ENCODE peak calls at places on chromosome 1, in seven cellular contexts. One of them, this sample, is unnamed.
A peak's percentile ranks its signal among the peaks of the same experiment; 100 is the strongest.

GRCh38 chr1:63892632-63893395 is 119.0 kb downstream of the ROR1 start:
- DNase-seq in heart right ventricle: no peak
- DNase-seq in transverse colon: peak; percentile 26
- DNase-seq in GM12878: peak; percentile 80
- DNase-seq in cardiac muscle cell: peak; percentile 52
- DNase-seq in CD4-positive, CD25-positive, alpha-beta regulatory T cell: no peak
- DNase-seq in CD8-positive, alpha-beta T cell: no peak
- DNase-seq in this sample: no peak

GRCh38 chr1:206691604-206692003 is 6.9 kb downstream of the MAPKAPK2 start:
- DNase-seq in transverse colon: no peak
- DNase-seq in cardiac muscle cell: no peak
- DNase-seq in heart right ventricle: peak; percentile 46
- DNase-seq in CD8-positive, alpha-beta T cell: no peak
- DNase-seq in CD4-positive, CD25-positive, alpha-beta regulatory T cell: no peak
- DNase-seq in GM12878: no peak
- DNase-seq in this sample: no peak

GRCh38 chr1:15573477-15573876 is 11.4 kb downstream of the AGMAT start:
- DNase-seq in CD8-positive, alpha-beta T cell: no peak
- DNase-seq in CD4-positive, CD25-positive, alpha-beta regulatory T cell: no peak
- DNase-seq in cardiac muscle cell: peak; percentile 45
- DNase-seq in heart right ventricle: no peak
- DNase-seq in GM12878: no peak
- DNase-seq in transverse colon: no peak
- DNase-seq in this sample: no peak

GRCh38 chr1:156963621-156964020 is 43.2 kb downstream of the LRRC71 start:
- DNase-seq in transverse colon: no peak
- DNase-seq in GM12878: no peak
- DNase-seq in CD4-positive, CD25-positive, alpha-beta regulatory T cell: peak; percentile 53
- DNase-seq in CD8-positive, alpha-beta T cell: peak; percentile 77
- DNase-seq in heart right ventricle: no peak
- DNase-seq in cardiac muscle cell: no peak
- DNase-seq in this sample: peak; percentile 65

GRCh38 chr1:9324246-9325096 is 31.8 kb downstream of the SPSB1 start:
- DNase-seq in transverse colon: no peak
- DNase-seq in cardiac muscle cell: no peak
- DNase-seq in heart right ventricle: no peak
- DNase-seq in CD8-positive, alpha-beta T cell: no peak
- DNase-seq in GM12878: no peak
- DNase-seq in CD4-positive, CD25-positive, alpha-beta regulatory T cell: no peak
- DNase-seq in this sample: no peak

GRCh38 chr1:14521602-14522001 is 76.9 kb upstream of the KAZN start:
- DNase-seq in CD8-positive, alpha-beta T cell: no peak
- DNase-seq in GM12878: no peak
- DNase-seq in transverse colon: no peak
- DNase-seq in heart right ventricle: no peak
- DNase-seq in CD4-positive, CD25-positive, alpha-beta regulatory T cell: no peak
- DNase-seq in cardiac muscle cell: peak; percentile 83
- DNase-seq in this sample: no peak

GRCh38 chr1:236687273-236687672 is 974 bp downstream of the ACTN2 start:
- DNase-seq in GM12878: no peak
- DNase-seq in transverse colon: no peak
- DNase-seq in heart right ventricle: no peak
- DNase-seq in CD8-positive, alpha-beta T cell: no peak
- DNase-seq in CD4-positive, CD25-positive, alpha-beta regulatory T cell: no peak
- DNase-seq in cardiac muscle cell: no peak
- DNase-seq in this sample: no peak

GRCh38 chr1:216750031-216750627 is 26.9 kb upstream of the ESRRG start:
- DNase-seq in GM12878: no peak
- DNase-seq in cardiac muscle cell: peak; percentile 72
- DNase-seq in transverse colon: no peak
- DNase-seq in CD8-positive, alpha-beta T cell: no peak
- DNase-seq in heart right ventricle: no peak
- DNase-seq in CD4-positive, CD25-positive, alpha-beta regulatory T cell: no peak
- DNase-seq in this sample: no peak

GRCh38 chr1:217138839-217139466 is 415.7 kb upstream of the ESRRG start:
- DNase-seq in heart right ventricle: no peak
- DNase-seq in transverse colon: no peak
- DNase-seq in CD4-positive, CD25-positive, alpha-beta regulatory T cell: no peak
- DNase-seq in CD8-positive, alpha-beta T cell: no peak
- DNase-seq in GM12878: no peak
- DNase-seq in cardiac muscle cell: no peak
- DNase-seq in this sample: no peak

GRCh38 chr1:17193222-17194132 is 11.5 kb upstream of the PADI1 start:
- DNase-seq in transverse colon: no peak
- DNase-seq in CD8-positive, alpha-beta T cell: peak; percentile 32
- DNase-seq in heart right ventricle: no peak
- DNase-seq in GM12878: no peak
- DNase-seq in CD4-positive, CD25-positive, alpha-beta regulatory T cell: no peak
- DNase-seq in cardiac muscle cell: no peak
- DNase-seq in this sample: no peak

GRCh38 chr1:17192394-17193221 is 12.3 kb upstream of the PADI1 start:
- DNase-seq in heart right ventricle: no peak
- DNase-seq in transverse colon: no peak
- DNase-seq in GM12878: no peak
- DNase-seq in cardiac muscle cell: peak; percentile 41
- DNase-seq in CD8-positive, alpha-beta T cell: peak; percentile 7
- DNase-seq in CD4-positive, CD25-positive, alpha-beta regulatory T cell: no peak
- DNase-seq in this sample: no peak

GRCh38 chr1:17195731-17196130 is 9.2 kb upstream of the PADI1 start:
- DNase-seq in transverse colon: no peak
- DNase-seq in GM12878: no peak
- DNase-seq in heart right ventricle: no peak
- DNase-seq in CD8-positive, alpha-beta T cell: no peak
- DNase-seq in CD4-positive, CD25-positive, alpha-beta regulatory T cell: no peak
- DNase-seq in cardiac muscle cell: no peak
- DNase-seq in this sample: no peak

GRCh38 chr1:17194981-17195528 is 9.9 kb upstream of the PADI1 start:
- DNase-seq in GM12878: no peak
- DNase-seq in heart right ventricle: no peak
- DNase-seq in transverse colon: no peak
- DNase-seq in CD4-positive, CD25-positive, alpha-beta regulatory T cell: no peak
- DNase-seq in cardiac muscle cell: no peak
- DNase-seq in CD8-positive, alpha-beta T cell: no peak
- DNase-seq in this sample: no peak

DNA sequence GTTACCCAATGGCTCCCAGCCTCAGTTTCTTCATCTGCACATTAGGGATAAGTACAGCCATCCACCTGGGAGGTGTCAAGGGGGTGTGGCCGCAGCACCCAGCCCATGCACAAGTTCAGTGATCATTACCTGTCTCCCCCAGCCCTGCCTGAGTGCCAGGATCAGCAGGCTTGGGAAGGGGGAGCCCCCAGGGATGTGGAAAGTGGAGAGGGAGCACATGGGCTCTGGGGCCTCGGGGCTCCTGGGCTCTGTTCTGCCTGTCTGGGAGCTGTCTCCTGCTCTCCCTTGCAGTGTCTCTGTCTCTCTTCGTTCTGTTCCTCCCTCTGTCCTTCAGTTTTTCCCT is 10.8 kb upstream of the PADI1 start:
- DNase-seq in transverse colon: no peak
- DNase-seq in heart right ventricle: no peak
- DNase-seq in GM12878: no peak
- DNase-seq in CD4-positive, CD25-positive, alpha-beta regulatory T cell: no peak
- DNase-seq in CD8-positive, alpha-beta T cell: no peak
- DNase-seq in cardiac muscle cell: no peak
- DNase-seq in this sample: no peak
- H3K4me1 ChIP-seq in transverse colon: no peaks in the 10 kb centered on the region
- H3K4me1 ChIP-seq in heart right ventricle: no peaks in the 10 kb centered on the region
- H3K4me1 ChIP-seq in GM12878: no peaks in the 10 kb centered on the region
- H3K4me1 ChIP-seq in CD4-positive, CD25-positive, alpha-beta regulatory T cell: no peaks in the 10 kb centered on the region
- H3K4me1 ChIP-seq in CD8-positive, alpha-beta T cell: no peaks in the 10 kb centered on the region
- H3K4me1 ChIP-seq in cardiac muscle cell: no peaks in the 10 kb centered on the region
- H3K4me1 ChIP-seq in this sample: no peaks in the 10 kb centered on the region

DNA sequence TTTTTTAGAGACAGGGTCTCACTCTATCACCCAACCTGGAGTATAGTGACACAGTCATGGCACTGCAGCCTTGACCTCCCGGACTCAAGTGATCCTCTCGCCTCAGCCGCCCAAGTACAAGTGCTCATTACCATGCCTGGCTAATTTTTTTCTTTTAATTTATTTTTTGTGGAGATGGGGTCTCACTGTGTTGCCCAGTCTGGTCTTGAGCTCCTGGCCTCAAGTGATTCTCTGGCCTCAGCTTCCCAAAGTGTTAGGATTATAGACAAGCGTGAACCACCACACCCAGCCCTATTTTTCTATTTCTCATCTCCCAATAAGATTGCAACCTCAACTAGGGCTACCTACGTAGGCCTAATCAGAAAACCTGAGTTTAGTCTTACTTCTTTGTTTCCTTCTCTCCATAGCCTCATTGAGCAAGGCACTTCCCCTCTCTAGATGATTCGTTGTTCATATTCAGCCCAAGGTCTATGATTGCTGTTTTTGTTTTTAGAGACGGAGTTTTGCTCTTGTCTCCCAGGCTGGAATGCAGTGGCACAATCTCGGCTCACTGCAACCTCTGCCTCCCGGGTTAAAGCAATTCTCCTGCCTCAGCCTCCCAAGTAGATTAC is 1.1 kb upstream of the KPNA6 start:
- DNase-seq in GM12878: no peak
- DNase-seq in CD4-positive, CD25-positive, alpha-beta regulatory T cell: no peak
- DNase-seq in heart right ventricle: no peak
- DNase-seq in cardiac muscle cell: no peak
- DNase-seq in transverse colon: no peak
- DNase-seq in CD8-positive, alpha-beta T cell: no peak
- DNase-seq in this sample: no peak
- H3K4me3 ChIP-seq in GM12878: peak overlapping the region; percentile 87
- H3K4me3 ChIP-seq in CD4-positive, CD25-positive, alpha-beta regulatory T cell: no peak overlapping the region
- H3K4me3 ChIP-seq in heart right ventricle: peak overlapping the region; percentile 92
- H3K4me3 ChIP-seq in cardiac muscle cell: no peak overlapping the region
- H3K4me3 ChIP-seq in transverse colon: no peak overlapping the region
- H3K4me3 ChIP-seq in CD8-positive, alpha-beta T cell: no peak overlapping the region
- H3K4me3 ChIP-seq in this sample: peak overlapping the region; percentile 97

GRCh38 chr1:7345516-7345915 is 425.6 kb upstream of the VAMP3 start:
- DNase-seq in CD8-positive, alpha-beta T cell: no peak
- DNase-seq in CD4-positive, CD25-positive, alpha-beta regulatory T cell: no peak
- DNase-seq in GM12878: no peak
- DNase-seq in transverse colon: no peak
- DNase-seq in cardiac muscle cell: no peak
- DNase-seq in heart right ventricle: no peak
- DNase-seq in this sample: no peak

GRCh38 chr1:7341145-7341900 is 429.8 kb upstream of the VAMP3 start:
- DNase-seq in heart right ventricle: peak; percentile 21
- DNase-seq in transverse colon: peak; percentile 19
- DNase-seq in cardiac muscle cell: peak; percentile 49
- DNase-seq in CD4-positive, CD25-positive, alpha-beta regulatory T cell: no peak
- DNase-seq in GM12878: no peak
- DNase-seq in CD8-positive, alpha-beta T cell: no peak
- DNase-seq in this sample: no peak

GRCh38 chr1:7346600-7347570 is 424.2 kb upstream of the VAMP3 start:
- DNase-seq in CD8-positive, alpha-beta T cell: no peak
- DNase-seq in cardiac muscle cell: no peak
- DNase-seq in CD4-positive, CD25-positive, alpha-beta regulatory T cell: no peak
- DNase-seq in heart right ventricle: no peak
- DNase-seq in GM12878: no peak
- DNase-seq in transverse colon: peak; percentile 47
- DNase-seq in this sample: no peak

GRCh38 chr1:7346070-7346596 is 425.0 kb upstream of the VAMP3 start:
- DNase-seq in heart right ventricle: no peak
- DNase-seq in cardiac muscle cell: no peak
- DNase-seq in GM12878: no peak
- DNase-seq in transverse colon: no peak
- DNase-seq in CD4-positive, CD25-positive, alpha-beta regulatory T cell: no peak
- DNase-seq in CD8-positive, alpha-beta T cell: no peak
- DNase-seq in this sample: no peak

GRCh38 chr1:7343917-7344316 is 427.2 kb upstream of the VAMP3 start:
- DNase-seq in heart right ventricle: no peak
- DNase-seq in cardiac muscle cell: peak; percentile 3
- DNase-seq in CD8-positive, alpha-beta T cell: no peak
- DNase-seq in GM12878: no peak
- DNase-seq in transverse colon: no peak
- DNase-seq in CD4-positive, CD25-positive, alpha-beta regulatory T cell: no peak
- DNase-seq in this sample: no peak
- H3K27ac ChIP-seq in heart right ventricle: no peak overlapping the region
- H3K27ac ChIP-seq in cardiac muscle cell: no peak overlapping the region
- H3K27ac ChIP-seq in CD8-positive, alpha-beta T cell: no peak overlapping the region
- H3K27ac ChIP-seq in GM12878: no peak overlapping the region
- H3K27ac ChIP-seq in transverse colon: no peak overlapping the region
- H3K27ac ChIP-seq in CD4-positive, CD25-positive, alpha-beta regulatory T cell: no peak overlapping the region
- H3K27ac ChIP-seq in this sample: no peak overlapping the region

GRCh38 chr1:225629483-225629882 is 23.4 kb downstream of the ENAH start:
- DNase-seq in heart right ventricle: no peak
- DNase-seq in transverse colon: no peak
- DNase-seq in CD8-positive, alpha-beta T cell: no peak
- DNase-seq in CD4-positive, CD25-positive, alpha-beta regulatory T cell: no peak
- DNase-seq in cardiac muscle cell: no peak
- DNase-seq in GM12878: no peak
- DNase-seq in this sample: no peak

GRCh38 chr1:225631041-225631663 is 21.8 kb downstream of the ENAH start:
- DNase-seq in heart right ventricle: no peak
- DNase-seq in GM12878: no peak
- DNase-seq in transverse colon: no peak
- DNase-seq in cardiac muscle cell: peak; percentile 52
- DNase-seq in CD8-positive, alpha-beta T cell: no peak
- DNase-seq in CD4-positive, CD25-positive, alpha-beta regulatory T cell: no peak
- DNase-seq in this sample: no peak

GRCh38 chr1:225626698-225627097 is 26.2 kb downstream of the ENAH start:
- DNase-seq in CD8-positive, alpha-beta T cell: no peak
- DNase-seq in heart right ventricle: no peak
- DNase-seq in GM12878: no peak
- DNase-seq in transverse colon: no peak
- DNase-seq in cardiac muscle cell: no peak
- DNase-seq in CD4-positive, CD25-positive, alpha-beta regulatory T cell: no peak
- DNase-seq in this sample: no peak

GRCh38 chr1:225627304-225627947 is 25.5 kb downstream of the ENAH start:
- DNase-seq in CD8-positive, alpha-beta T cell: no peak
- DNase-seq in heart right ventricle: no peak
- DNase-seq in GM12878: no peak
- DNase-seq in CD4-positive, CD25-positive, alpha-beta regulatory T cell: no peak
- DNase-seq in cardiac muscle cell: no peak
- DNase-seq in transverse colon: no peak
- DNase-seq in this sample: no peak
- H3K4me1 ChIP-seq in CD8-positive, alpha-beta T cell: no peaks in the 10 kb centered on the region
- H3K4me1 ChIP-seq in heart right ventricle: no peaks in the 10 kb centered on the region
- H3K4me1 ChIP-seq in GM12878: no peaks in the 10 kb centered on the region
- H3K4me1 ChIP-seq in CD4-positive, CD25-positive, alpha-beta regulatory T cell: no peaks in the 10 kb centered on the region
- H3K4me1 ChIP-seq in cardiac muscle cell: peaks cover 51% of the 10 kb centered on the region
- H3K4me1 ChIP-seq in transverse colon: peaks cover 8% of the 10 kb centered on the region
- H3K4me1 ChIP-seq in this sample: no peaks in the 10 kb centered on the region

DNA sequence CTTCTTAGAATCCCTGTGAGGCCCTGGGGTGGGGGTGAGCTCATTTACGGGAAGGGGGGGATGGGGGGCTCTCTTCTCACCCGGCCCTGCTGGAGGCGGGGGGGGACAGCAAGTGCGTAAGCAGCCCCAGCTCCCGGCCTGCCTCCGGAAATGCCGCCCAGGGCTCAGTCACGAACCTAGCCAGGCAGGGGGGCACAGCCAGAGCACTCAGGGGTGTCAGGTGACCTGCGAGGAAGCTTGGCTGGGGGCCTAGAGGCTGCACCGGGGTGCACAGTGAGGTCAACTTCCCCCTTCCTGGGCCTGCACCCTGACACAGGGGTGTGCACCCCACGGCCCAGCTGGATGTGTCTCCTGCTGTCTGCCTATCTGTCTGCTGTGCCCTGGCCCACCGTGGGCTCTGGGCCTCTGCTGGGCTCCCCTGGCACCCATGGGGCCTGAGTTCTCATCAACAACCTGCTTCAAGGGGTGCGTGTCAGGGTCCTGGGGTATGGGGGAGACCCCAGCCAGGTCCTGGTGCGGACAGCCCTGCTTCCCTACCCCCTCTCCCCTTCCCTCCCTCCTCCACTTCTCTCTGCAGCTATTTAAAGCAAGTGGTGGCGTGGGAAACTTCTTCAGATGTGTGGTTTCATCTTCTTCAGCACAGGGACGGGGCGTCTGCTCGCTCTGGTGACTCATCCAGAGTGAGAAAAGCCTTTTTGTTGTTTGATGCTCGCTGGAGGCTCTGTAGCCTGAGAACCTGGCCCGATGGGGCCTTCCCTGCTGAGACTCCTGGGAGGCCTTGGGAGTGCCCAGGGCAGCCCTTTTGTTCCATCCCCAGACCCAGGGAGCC is 92.5 kb upstream of the RUNX3 start:
- DNase-seq in GM12878: peak; percentile 97
- DNase-seq in CD4-positive, CD25-positive, alpha-beta regulatory T cell: peak; percentile 89
- DNase-seq in CD8-positive, alpha-beta T cell: peak; percentile 95
- DNase-seq in transverse colon: peak; percentile 88
- DNase-seq in cardiac muscle cell: peak; percentile 89
- DNase-seq in heart right ventricle: peak; percentile 57
- DNase-seq in this sample: peak; percentile 83
- H3K4me3 ChIP-seq in GM12878: peak overlapping the region; percentile 56
- H3K4me3 ChIP-seq in CD4-positive, CD25-positive, alpha-beta regulatory T cell: peak overlapping the region; percentile 35
- H3K4me3 ChIP-seq in CD8-positive, alpha-beta T cell: peak overlapping the region; percentile 45
- H3K4me3 ChIP-seq in transverse colon: no peak overlapping the region
- H3K4me3 ChIP-seq in cardiac muscle cell: no peak overlapping the region
- H3K4me3 ChIP-seq in heart right ventricle: no peak overlapping the region
- H3K4me3 ChIP-seq in this sample: peak overlapping the region; percentile 8

This sample was measured in lower lobe of right lung.